ENCODE peak calls at places on chromosomes 6 and 20, in five cellular contexts. One of them, this sample, is unnamed.

GRCh38 chr20:59783020-59784010 is 150.1 kb downstream of the SYCP2 start:
- DNase-seq in DND-41: peak; percentile 69
- DNase-seq in upper lobe of right lung: no peak
- DNase-seq in Ammon's horn: peak; percentile 83
- DNase-seq in choroid plexus epithelial cell: peak; percentile 47
- DNase-seq in this sample: peak; percentile 62

GRCh38 chr6:108948252-108948651 is 100.0 kb downstream of the ARMC2 start:
- DNase-seq in DND-41: no peak
- DNase-seq in upper lobe of right lung: no peak
- DNase-seq in Ammon's horn: peak; percentile 80
- DNase-seq in choroid plexus epithelial cell: no peak
- DNase-seq in this sample: peak; percentile 36

GRCh38 chr6:100484474-100484873 is 19.8 kb upstream of the SIM1 start:
- DNase-seq in DND-41: no peak
- DNase-seq in upper lobe of right lung: no peak
- DNase-seq in Ammon's horn: no peak
- DNase-seq in choroid plexus epithelial cell: no peak
- DNase-seq in this sample: no peak

GRCh38 chr6:105759946-105760345 is 326.2 kb upstream of the PRDM1 start:
- DNase-seq in DND-41: no peak
- DNase-seq in upper lobe of right lung: no peak
- DNase-seq in Ammon's horn: no peak
- DNase-seq in choroid plexus epithelial cell: peak; percentile 74
- DNase-seq in this sample: peak; percentile 65

GRCh38 chr6:41194386-41194785 is 6.6 kb downstream of the TREML2 start:
- DNase-seq in DND-41: no peak
- DNase-seq in upper lobe of right lung: no peak
- DNase-seq in Ammon's horn: no peak
- DNase-seq in choroid plexus epithelial cell: no peak
- DNase-seq in this sample: no peak

GRCh38 chr20:19026121-19026878 is 186.1 kb upstream of the SLC24A3 start:
- DNase-seq in DND-41: no peak
- DNase-seq in upper lobe of right lung: no peak
- DNase-seq in Ammon's horn: no peak
- DNase-seq in choroid plexus epithelial cell: no peak
- DNase-seq in this sample: no peak

GRCh38 chr6:166169549-166170421 is 2.1 kb upstream of the TBXT start:
- DNase-seq in DND-41: no peak
- DNase-seq in upper lobe of right lung: no peak
- DNase-seq in Ammon's horn: no peak
- DNase-seq in choroid plexus epithelial cell: no peak
- DNase-seq in this sample: no peak

GRCh38 chr6:13248953-13249432 is 79.3 kb downstream of the TBC1D7 start:
- DNase-seq in DND-41: no peak
- DNase-seq in upper lobe of right lung: no peak
- DNase-seq in Ammon's horn: no peak
- DNase-seq in choroid plexus epithelial cell: no peak
- DNase-seq in this sample: no peak

GRCh38 chr6:90940812-90941481 is 354.1 kb upstream of the MAP3K7 start:
- DNase-seq in DND-41: no peak
- DNase-seq in upper lobe of right lung: no peak
- DNase-seq in Ammon's horn: peak; percentile 59
- DNase-seq in choroid plexus epithelial cell: peak; percentile 83
- DNase-seq in this sample: peak; percentile 43

GRCh38 chr6:26305097-26305841 is 59.7 kb upstream of the BTN3A2 start:
- DNase-seq in DND-41: peak; percentile 80
- DNase-seq in upper lobe of right lung: no peak
- DNase-seq in Ammon's horn: peak; percentile 63
- DNase-seq in choroid plexus epithelial cell: peak; percentile 88
- DNase-seq in this sample: peak; percentile 86

GRCh38 chr20:51731771-51732453 is 36.3 kb downstream of the ATP9A start:
- DNase-seq in DND-41: no peak
- DNase-seq in upper lobe of right lung: no peak
- DNase-seq in Ammon's horn: peak; percentile 14
- DNase-seq in choroid plexus epithelial cell: peak; percentile 47
- DNase-seq in this sample: no peak

GRCh38 chr6:132483779-132484679 is 28.9 kb downstream of the STX7 start:
- DNase-seq in DND-41: peak; percentile 51
- DNase-seq in upper lobe of right lung: no peak
- DNase-seq in Ammon's horn: peak; percentile 86
- DNase-seq in choroid plexus epithelial cell: peak; percentile 82
- DNase-seq in this sample: peak; percentile 89

GRCh38 chr6:121408321-121408720 is 27.1 kb upstream of the GJA1 start:
- DNase-seq in DND-41: no peak
- DNase-seq in upper lobe of right lung: no peak
- DNase-seq in Ammon's horn: no peak
- DNase-seq in choroid plexus epithelial cell: no peak
- DNase-seq in this sample: no peak

GRCh38 chr6:159422041-159422984 is 253.1 kb downstream of the FNDC1 start:
- DNase-seq in DND-41: no peak
- DNase-seq in upper lobe of right lung: no peak
- DNase-seq in Ammon's horn: peak; percentile 11
- DNase-seq in choroid plexus epithelial cell: peak; percentile 1
- DNase-seq in this sample: no peak

GRCh38 chr20:33229843-33230242 is 6.0 kb upstream of the BPIFA1 start:
- DNase-seq in DND-41: peak; percentile 35
- DNase-seq in upper lobe of right lung: no peak
- DNase-seq in Ammon's horn: no peak
- DNase-seq in choroid plexus epithelial cell: no peak
- DNase-seq in this sample: no peak

GRCh38 chr6:3908961-3909360 is 59.8 kb downstream of the FAM50B start:
- DNase-seq in DND-41: no peak
- DNase-seq in upper lobe of right lung: no peak
- DNase-seq in Ammon's horn: no peak
- DNase-seq in choroid plexus epithelial cell: no peak
- DNase-seq in this sample: no peak

GRCh38 chr6:36962874-36963273 is 8.3 kb downstream of the PI16 start:
- DNase-seq in DND-41: peak; percentile 72
- DNase-seq in upper lobe of right lung: peak; percentile 76
- DNase-seq in Ammon's horn: peak; percentile 87
- DNase-seq in choroid plexus epithelial cell: peak; percentile 65
- DNase-seq in this sample: peak; percentile 39

GRCh38 chr20:42484790-42485365 is 704.8 kb downstream of the PTPRT start:
- DNase-seq in DND-41: no peak
- DNase-seq in upper lobe of right lung: no peak
- DNase-seq in Ammon's horn: peak; percentile 7
- DNase-seq in choroid plexus epithelial cell: no peak
- DNase-seq in this sample: no peak

GRCh38 chr20:41657655-41658054 is 39.5 kb upstream of the CHD6 start:
- DNase-seq in DND-41: no peak
- DNase-seq in upper lobe of right lung: no peak
- DNase-seq in Ammon's horn: no peak
- DNase-seq in choroid plexus epithelial cell: no peak
- DNase-seq in this sample: no peak

GRCh38 chr6:88211446-88211845 is 45.3 kb upstream of the CNR1 start:
- DNase-seq in DND-41: no peak
- DNase-seq in upper lobe of right lung: no peak
- DNase-seq in Ammon's horn: no peak
- DNase-seq in choroid plexus epithelial cell: no peak
- DNase-seq in this sample: no peak

GRCh38 chr20:58889334-58890072 is 37.0 kb downstream of the GNAS start:
- DNase-seq in DND-41: no peak
- DNase-seq in upper lobe of right lung: no peak
- DNase-seq in Ammon's horn: no peak
- DNase-seq in choroid plexus epithelial cell: no peak
- DNase-seq in this sample: peak; percentile 31

GRCh38 chr6:99568103-99568933 is at the start of gene CCNC:
- DNase-seq in DND-41: peak; percentile 96
- DNase-seq in upper lobe of right lung: peak; percentile 96
- DNase-seq in Ammon's horn: peak; percentile 87
- DNase-seq in choroid plexus epithelial cell: peak; percentile 98
- DNase-seq in this sample: peak; percentile 97

GRCh38 chr20:50246367-50247195 is 56.0 kb downstream of the CEBPB start:
- DNase-seq in DND-41: no peak
- DNase-seq in upper lobe of right lung: no peak
- DNase-seq in Ammon's horn: no peak
- DNase-seq in choroid plexus epithelial cell: no peak
- DNase-seq in this sample: no peak

GRCh38 chr6:53301801-53302537 is 46.8 kb downstream of the ELOVL5 start:
- DNase-seq in DND-41: peak; percentile 61
- DNase-seq in upper lobe of right lung: no peak
- DNase-seq in Ammon's horn: no peak
- DNase-seq in choroid plexus epithelial cell: no peak
- DNase-seq in this sample: no peak

GRCh38 chr20:44736170-44737021 is 9.3 kb upstream of the KCNK15 start:
- DNase-seq in DND-41: peak; percentile 46
- DNase-seq in upper lobe of right lung: no peak
- DNase-seq in Ammon's horn: peak; percentile 91
- DNase-seq in choroid plexus epithelial cell: peak; percentile 93
- DNase-seq in this sample: peak; percentile 80

GRCh38 chr6:79410806-79411205 is 126.4 kb downstream of the LCA5 start:
- DNase-seq in DND-41: no peak
- DNase-seq in upper lobe of right lung: no peak
- DNase-seq in Ammon's horn: no peak
- DNase-seq in choroid plexus epithelial cell: no peak
- DNase-seq in this sample: no peak

GRCh38 chr20:21074605-21075336 is 31.4 kb downstream of the LINC00237 start:
- DNase-seq in DND-41: no peak
- DNase-seq in upper lobe of right lung: no peak
- DNase-seq in Ammon's horn: no peak
- DNase-seq in choroid plexus epithelial cell: no peak
- DNase-seq in this sample: no peak

GRCh38 chr6:30485236-30485635 is 4.1 kb upstream of the HLA-E start:
- DNase-seq in DND-41: no peak
- DNase-seq in upper lobe of right lung: no peak
- DNase-seq in Ammon's horn: no peak
- DNase-seq in choroid plexus epithelial cell: no peak
- DNase-seq in this sample: no peak

GRCh38 chr6:150263765-150264415 is 104.9 kb upstream of the IYD start:
- DNase-seq in DND-41: peak; percentile 10
- DNase-seq in upper lobe of right lung: no peak
- DNase-seq in Ammon's horn: no peak
- DNase-seq in choroid plexus epithelial cell: no peak
- DNase-seq in this sample: no peak

GRCh38 chr20:53785320-53785719 is 191.7 kb upstream of the ZNF217 start:
- DNase-seq in DND-41: no peak
- DNase-seq in upper lobe of right lung: no peak
- DNase-seq in Ammon's horn: no peak
- DNase-seq in choroid plexus epithelial cell: no peak
- DNase-seq in this sample: no peak

GRCh38 chr20:38878798-38879197 is 47.4 kb upstream of the FAM83D start:
- DNase-seq in DND-41: peak; percentile 24
- DNase-seq in upper lobe of right lung: no peak
- DNase-seq in Ammon's horn: no peak
- DNase-seq in choroid plexus epithelial cell: peak; percentile 49
- DNase-seq in this sample: peak; percentile 35